ENCODE peak calls at places on chromosomes 1 and 21, in six cellular contexts. One of them, this sample, is unnamed.

GRCh38 chr1:17184822-17185484 is 20.0 kb upstream of the PADI1 start:
- DNase-seq in adrenal gland: no peak
- DNase-seq in psoas muscle: no peak
- DNase-seq in IMR-90: no peak
- DNase-seq in CD8-positive, alpha-beta T cell: no peak
- DNase-seq in skeletal muscle cell: no peak
- DNase-seq in this sample: no peak

GRCh38 chr1:20792177-20792576 is 5.1 kb upstream of the HP1BP3 start:
- DNase-seq in CD8-positive, alpha-beta T cell: no peak
- DNase-seq in adrenal gland: peak
- DNase-seq in psoas muscle: no peak
- DNase-seq in skeletal muscle cell: peak
- DNase-seq in IMR-90: peak
- DNase-seq in this sample: peak

GRCh38 chr1:40774266-40774998 is 9.2 kb upstream of the KCNQ4 start:
- DNase-seq in psoas muscle: no peak
- DNase-seq in CD8-positive, alpha-beta T cell: peak
- DNase-seq in skeletal muscle cell: no peak
- DNase-seq in adrenal gland: peak
- DNase-seq in IMR-90: peak
- DNase-seq in this sample: no peak

GRCh38 chr1:116486424-116486823 is 84.4 kb downstream of the CD58 start:
- DNase-seq in IMR-90: peak
- DNase-seq in skeletal muscle cell: peak
- DNase-seq in psoas muscle: no peak
- DNase-seq in adrenal gland: no peak
- DNase-seq in CD8-positive, alpha-beta T cell: no peak
- DNase-seq in this sample: no peak

GRCh38 chr1:97980530-97980929 is 59.7 kb upstream of the DPYD start:
- DNase-seq in IMR-90: no peak
- DNase-seq in psoas muscle: no peak
- DNase-seq in adrenal gland: no peak
- DNase-seq in skeletal muscle cell: no peak
- DNase-seq in CD8-positive, alpha-beta T cell: no peak
- DNase-seq in this sample: no peak

GRCh38 chr21:32826317-32827167 is 55.0 kb upstream of the PAXBP1 start:
- DNase-seq in skeletal muscle cell: no peak
- DNase-seq in IMR-90: peak
- DNase-seq in adrenal gland: peak
- DNase-seq in psoas muscle: no peak
- DNase-seq in CD8-positive, alpha-beta T cell: peak
- DNase-seq in this sample: no peak

GRCh38 chr1:159800177-159800935 is 1.8 kb upstream of the FCRL6 start:
- DNase-seq in CD8-positive, alpha-beta T cell: peak
- DNase-seq in psoas muscle: no peak
- DNase-seq in IMR-90: no peak
- DNase-seq in adrenal gland: no peak
- DNase-seq in skeletal muscle cell: no peak
- DNase-seq in this sample: no peak

GRCh38 chr1:84345220-84345619 is 43.7 kb downstream of the SAMD13 start:
- DNase-seq in CD8-positive, alpha-beta T cell: no peak
- DNase-seq in skeletal muscle cell: no peak
- DNase-seq in psoas muscle: no peak
- DNase-seq in adrenal gland: no peak
- DNase-seq in IMR-90: no peak
- DNase-seq in this sample: no peak

GRCh38 chr1:192952646-192953045 is 106.5 kb downstream of the UCHL5 start:
- DNase-seq in skeletal muscle cell: peak
- DNase-seq in adrenal gland: no peak
- DNase-seq in psoas muscle: no peak
- DNase-seq in IMR-90: peak
- DNase-seq in CD8-positive, alpha-beta T cell: no peak
- DNase-seq in this sample: no peak

GRCh38 chr1:54256756-54257155 is 56.8 kb downstream of the MRPL37 start:
- DNase-seq in skeletal muscle cell: no peak
- DNase-seq in IMR-90: no peak
- DNase-seq in adrenal gland: no peak
- DNase-seq in CD8-positive, alpha-beta T cell: no peak
- DNase-seq in psoas muscle: no peak
- DNase-seq in this sample: no peak

GRCh38 chr1:208374391-208374941 is 130.3 kb upstream of the PLXNA2 start:
- DNase-seq in psoas muscle: no peak
- DNase-seq in skeletal muscle cell: no peak
- DNase-seq in CD8-positive, alpha-beta T cell: no peak
- DNase-seq in adrenal gland: peak
- DNase-seq in IMR-90: no peak
- DNase-seq in this sample: no peak

GRCh38 chr1:118986839-118987430 is 1.2 kb downstream of the TBX15 start:
- DNase-seq in adrenal gland: no peak
- DNase-seq in CD8-positive, alpha-beta T cell: no peak
- DNase-seq in skeletal muscle cell: no peak
- DNase-seq in psoas muscle: no peak
- DNase-seq in IMR-90: no peak
- DNase-seq in this sample: no peak

GRCh38 chr1:39398278-39399010 is 93.0 kb upstream of the BMP8A start:
- DNase-seq in skeletal muscle cell: peak
- DNase-seq in psoas muscle: peak
- DNase-seq in IMR-90: peak
- DNase-seq in adrenal gland: peak
- DNase-seq in CD8-positive, alpha-beta T cell: peak
- DNase-seq in this sample: peak

GRCh38 chr1:235087906-235088305 is 40.7 kb downstream of the TOMM20 start:
- DNase-seq in psoas muscle: no peak
- DNase-seq in CD8-positive, alpha-beta T cell: no peak
- DNase-seq in IMR-90: no peak
- DNase-seq in skeletal muscle cell: no peak
- DNase-seq in adrenal gland: no peak
- DNase-seq in this sample: no peak

GRCh38 chr1:234893725-234894630 is 234.7 kb downstream of the TOMM20 start:
- DNase-seq in CD8-positive, alpha-beta T cell: no peak
- DNase-seq in IMR-90: peak
- DNase-seq in adrenal gland: peak
- DNase-seq in skeletal muscle cell: peak
- DNase-seq in psoas muscle: no peak
- DNase-seq in this sample: no peak

GRCh38 chr1:157193702-157194391 is 55.7 kb upstream of the ETV3 start:
- DNase-seq in psoas muscle: peak
- DNase-seq in skeletal muscle cell: peak
- DNase-seq in adrenal gland: peak
- DNase-seq in IMR-90: peak
- DNase-seq in CD8-positive, alpha-beta T cell: peak
- DNase-seq in this sample: peak

GRCh38 chr1:160284220-160284781 is 632 bp downstream of the PEX19 start:
- DNase-seq in psoas muscle: no peak
- DNase-seq in adrenal gland: peak
- DNase-seq in IMR-90: peak
- DNase-seq in skeletal muscle cell: peak
- DNase-seq in CD8-positive, alpha-beta T cell: no peak
- DNase-seq in this sample: peak

GRCh38 chr1:147534386-147534785 is 6.9 kb upstream of the BCL9 start:
- DNase-seq in psoas muscle: no peak
- DNase-seq in adrenal gland: peak
- DNase-seq in IMR-90: peak
- DNase-seq in skeletal muscle cell: peak
- DNase-seq in CD8-positive, alpha-beta T cell: no peak
- DNase-seq in this sample: no peak

GRCh38 chr21:43806017-43806710 is 16.8 kb downstream of the RRP1 start:
- DNase-seq in psoas muscle: no peak
- DNase-seq in adrenal gland: no peak
- DNase-seq in CD8-positive, alpha-beta T cell: no peak
- DNase-seq in IMR-90: no peak
- DNase-seq in skeletal muscle cell: no peak
- DNase-seq in this sample: no peak

GRCh38 chr1:150537732-150538684 is 11.2 kb upstream of the ADAMTSL4 start:
- DNase-seq in psoas muscle: peak
- DNase-seq in IMR-90: peak
- DNase-seq in adrenal gland: no peak
- DNase-seq in skeletal muscle cell: no peak
- DNase-seq in CD8-positive, alpha-beta T cell: no peak
- DNase-seq in this sample: no peak
- H3K4me3 ChIP-seq in psoas muscle: no peak
- H3K4me3 ChIP-seq in IMR-90: no peak
- H3K4me3 ChIP-seq in adrenal gland: no peak
- H3K4me3 ChIP-seq in skeletal muscle cell: no peak
- H3K4me3 ChIP-seq in CD8-positive, alpha-beta T cell: no peak
- H3K4me3 ChIP-seq in this sample: no peak

DNA sequence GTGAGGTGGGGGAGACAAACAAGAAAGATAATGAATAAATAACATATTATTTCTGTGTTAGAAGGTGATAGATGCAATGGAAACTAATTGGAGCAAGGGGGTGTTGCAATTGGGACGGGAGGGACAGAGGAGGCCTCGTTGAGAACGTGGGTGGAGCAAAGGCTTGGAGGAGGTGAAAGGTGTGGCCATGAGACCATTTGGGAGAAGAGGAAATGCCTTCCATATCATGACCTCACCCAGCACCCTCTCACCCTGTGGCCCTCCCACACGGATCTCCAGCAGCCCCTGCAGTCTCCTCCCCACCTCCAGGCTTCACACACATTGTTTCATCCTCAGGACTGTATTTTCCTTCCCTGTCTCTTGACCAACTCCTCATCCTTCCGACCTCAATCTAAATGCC is 85.3 kb upstream of the ARHGAP29 start:
- DNase-seq in psoas muscle: no peak
- DNase-seq in adrenal gland: no peak
- DNase-seq in CD8-positive, alpha-beta T cell: no peak
- DNase-seq in skeletal muscle cell: no peak
- DNase-seq in IMR-90: no peak
- DNase-seq in this sample: no peak
- H3K4me3 ChIP-seq in psoas muscle: no peak
- H3K4me3 ChIP-seq in adrenal gland: no peak
- H3K4me3 ChIP-seq in CD8-positive, alpha-beta T cell: no peak
- H3K4me3 ChIP-seq in skeletal muscle cell: no peak
- H3K4me3 ChIP-seq in IMR-90: no peak
- H3K4me3 ChIP-seq in this sample: no peak

GRCh38 chr1:101308001-101308659 is 71.3 kb downstream of the S1PR1 start:
- DNase-seq in adrenal gland: no peak
- DNase-seq in CD8-positive, alpha-beta T cell: no peak
- DNase-seq in IMR-90: no peak
- DNase-seq in skeletal muscle cell: no peak
- DNase-seq in psoas muscle: no peak
- DNase-seq in this sample: no peak
- H3K4me3 ChIP-seq in adrenal gland: no peak
- H3K4me3 ChIP-seq in CD8-positive, alpha-beta T cell: peak
- H3K4me3 ChIP-seq in IMR-90: no peak
- H3K4me3 ChIP-seq in skeletal muscle cell: no peak
- H3K4me3 ChIP-seq in psoas muscle: no peak
- H3K4me3 ChIP-seq in this sample: no peak

GRCh38 chr1:179080866-179081695 is 789 bp upstream of the TOR3A start:
- DNase-seq in CD8-positive, alpha-beta T cell: peak
- DNase-seq in adrenal gland: no peak
- DNase-seq in IMR-90: no peak
- DNase-seq in skeletal muscle cell: no peak
- DNase-seq in psoas muscle: no peak
- DNase-seq in this sample: no peak

GRCh38 chr1:179082308-179083030 is 599 bp downstream of the TOR3A start:
- DNase-seq in skeletal muscle cell: no peak
- DNase-seq in psoas muscle: peak
- DNase-seq in CD8-positive, alpha-beta T cell: peak
- DNase-seq in adrenal gland: peak
- DNase-seq in IMR-90: no peak
- DNase-seq in this sample: no peak

GRCh38 chr1:179083031-179083345 is 1.1 kb downstream of the TOR3A start:
- DNase-seq in CD8-positive, alpha-beta T cell: no peak
- DNase-seq in IMR-90: peak
- DNase-seq in adrenal gland: no peak
- DNase-seq in psoas muscle: no peak
- DNase-seq in skeletal muscle cell: no peak
- DNase-seq in this sample: no peak

GRCh38 chr1:179081696-179082307 is at the start of gene TOR3A:
- DNase-seq in IMR-90: peak
- DNase-seq in CD8-positive, alpha-beta T cell: peak
- DNase-seq in psoas muscle: peak
- DNase-seq in adrenal gland: peak
- DNase-seq in skeletal muscle cell: peak
- DNase-seq in this sample: no peak

DNA sequence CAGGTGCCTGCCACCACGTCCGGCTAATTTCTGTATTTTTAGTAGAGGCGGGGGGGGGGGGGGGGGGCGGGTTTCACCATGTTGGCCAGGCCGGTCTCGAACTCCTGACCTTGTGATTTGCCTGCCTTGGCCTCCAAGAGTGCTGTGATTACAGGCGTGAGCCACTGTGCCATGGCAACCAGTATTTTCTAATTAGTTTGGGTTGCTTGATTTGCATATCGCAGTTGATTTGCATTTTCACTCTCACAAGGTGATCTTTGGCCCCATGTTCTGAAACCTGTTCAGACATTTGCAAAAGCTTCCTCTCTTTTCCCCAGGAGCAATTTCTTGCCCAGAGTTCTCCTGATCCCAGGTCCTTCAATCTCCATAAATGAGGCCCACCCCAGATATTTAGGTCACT is 1.7 kb downstream of the TOR3A start:
- DNase-seq in CD8-positive, alpha-beta T cell: no peak
- DNase-seq in psoas muscle: no peak
- DNase-seq in adrenal gland: no peak
- DNase-seq in IMR-90: no peak
- DNase-seq in skeletal muscle cell: no peak
- DNase-seq in this sample: no peak
- H3K4me3 ChIP-seq in CD8-positive, alpha-beta T cell: no peak
- H3K4me3 ChIP-seq in psoas muscle: peak
- H3K4me3 ChIP-seq in adrenal gland: no peak
- H3K4me3 ChIP-seq in IMR-90: no peak
- H3K4me3 ChIP-seq in skeletal muscle cell: no peak
- H3K4me3 ChIP-seq in this sample: no peak

GRCh38 chr1:37429038-37429437 is 45.3 kb upstream of the ZC3H12A start:
- DNase-seq in skeletal muscle cell: no peak
- DNase-seq in CD8-positive, alpha-beta T cell: no peak
- DNase-seq in psoas muscle: no peak
- DNase-seq in adrenal gland: no peak
- DNase-seq in IMR-90: no peak
- DNase-seq in this sample: no peak
- H3K4me3 ChIP-seq in skeletal muscle cell: no peak
- H3K4me3 ChIP-seq in CD8-positive, alpha-beta T cell: no peak
- H3K4me3 ChIP-seq in psoas muscle: no peak
- H3K4me3 ChIP-seq in adrenal gland: no peak
- H3K4me3 ChIP-seq in IMR-90: no peak
- H3K4me3 ChIP-seq in this sample: no peak

GRCh38 chr1:197773856-197774255 is 1.4 kb downstream of the DENND1B start:
- DNase-seq in skeletal muscle cell: no peak
- DNase-seq in CD8-positive, alpha-beta T cell: no peak
- DNase-seq in adrenal gland: no peak
- DNase-seq in IMR-90: no peak
- DNase-seq in psoas muscle: no peak
- DNase-seq in this sample: no peak
- H3K4me3 ChIP-seq in skeletal muscle cell: peak
- H3K4me3 ChIP-seq in CD8-positive, alpha-beta T cell: peak
- H3K4me3 ChIP-seq in adrenal gland: no peak
- H3K4me3 ChIP-seq in IMR-90: peak
- H3K4me3 ChIP-seq in psoas muscle: peak
- H3K4me3 ChIP-seq in this sample: peak

This sample was measured in BJ.